ENCODE peak calls at places on chromosomes 11 and 22, in ten cellular contexts. S, Y, M, I, B, G, N, H, U and T are unnamed samples.

GRCh38 chr11:64330888-64331287 is 9.1 kb upstream of the CCDC88B start:
- DNase-seq in I (no peak), B (no peak), Y (no peak), N (no peak), U (no peak), H (peak; percentile 35), M (no peak), S (peak; percentile 44), G (peak; percentile 28), T (no peak)

GRCh38 chr11:35165416-35166368 is 26.7 kb downstream of the CD44 start:
- DNase-seq in B (no peak), N (peak; percentile 77), S (no peak), H (no peak), M (no peak), G (peak; percentile 20), I (no peak), U (peak; percentile 61), Y (peak; percentile 98), T (peak; percentile 85)

GRCh38 chr11:12003815-12004214 is 4.6 kb downstream of the DKK3 start:
- DNase-seq in Y (no peak), G (no peak), S (no peak), M (no peak), U (no peak), I (no peak), B (no peak), N (no peak), H (no peak), T (no peak)

GRCh38 chr11:95993438-95994339 is 69.8 kb upstream of the MTMR2 start:
- DNase-seq in U (no peak), S (no peak), Y (no peak), N (no peak), H (no peak), I (no peak), G (no peak), B (no peak), M (no peak), T (no peak)

GRCh38 chr11:107991868-107992414 is 16.8 kb upstream of the CUL5 start:
- DNase-seq in Y (no peak), S (no peak), M (no peak), B (no peak), G (no peak), H (no peak), U (no peak), N (no peak), I (no peak), T (no peak)

GRCh38 chr22:48664586-48664985 is 1163.1 kb downstream of the BRD1 start:
- DNase-seq in S (no peak), H (no peak), Y (no peak), B (no peak), G (no peak), N (no peak), U (no peak), M (no peak), I (no peak), T (no peak)

GRCh38 chr11:62264004-62264403 is 6.0 kb upstream of the SCGB2A2 start:
- DNase-seq in G (no peak), H (no peak), M (no peak), N (no peak), I (no peak), Y (no peak), U (no peak), S (no peak), B (no peak), T (no peak)

GRCh38 chr11:128316541-128317206 is 270.7 kb downstream of the ETS1 start:
- DNase-seq in N (no peak), S (no peak), B (no peak), Y (peak; percentile 25), G (no peak), M (no peak), I (no peak), U (no peak), H (no peak), T (no peak)

DNA sequence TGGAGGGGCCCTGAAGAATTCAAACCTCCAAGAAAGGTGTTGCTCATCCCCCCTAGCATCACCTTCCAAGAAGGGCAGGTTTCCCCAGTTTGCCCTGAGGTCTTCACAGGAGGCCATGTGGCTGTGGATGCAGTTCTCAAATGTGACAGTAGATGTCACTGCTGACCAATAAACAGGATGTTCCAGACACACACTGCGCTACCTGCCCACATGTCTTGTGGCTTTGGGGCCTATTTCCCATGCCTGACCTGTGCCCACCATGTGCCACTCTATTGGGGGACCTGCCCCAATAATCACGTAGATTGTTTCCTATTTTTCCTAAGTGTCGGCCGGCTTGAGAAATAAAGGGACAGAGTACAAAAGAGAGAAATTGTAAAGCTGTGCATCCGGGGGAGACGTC is 4.5 kb downstream of the GSTT2 start:
- DNase-seq in U (no peak), H (no peak), G (no peak), N (no peak), B (no peak), I (peak; percentile 48), S (no peak), Y (peak; percentile 68), M (no peak), T (no peak)
- TF ChIP-seq CTCF in U (peak; percentile 19), H (no peak), G (no peak), N (peak; percentile 78), B (peak; percentile 74), I (peak; percentile 81), S (peak; percentile 33), Y (peak; percentile 82), M (no peak), T (no peak)

GRCh38 chr11:13638436-13638835 is 30.0 kb upstream of the FAR1 start:
- DNase-seq in H (no peak), B (no peak), Y (no peak), N (no peak), S (no peak), I (no peak), G (no peak), U (no peak), M (no peak), T (no peak)
- TF ChIP-seq CTCF in H (no peak), B (no peak), Y (no peak), N (no peak), S (no peak), I (no peak), G (no peak), U (no peak), M (no peak), T (no peak)

GRCh38 chr11:94036096-94036495 is 14.9 kb downstream of the HEPHL1 start:
- DNase-seq in S (no peak), H (no peak), G (no peak), M (no peak), N (no peak), U (no peak), Y (no peak), I (no peak), B (no peak), T (no peak)
- TF ChIP-seq CTCF in S (no peak), H (no peak), G (peak; percentile 18), M (no peak), N (no peak), U (no peak), Y (no peak), I (no peak), B (no peak), T (no peak)

GRCh38 chr11:109864834-109865557 is 228.2 kb upstream of the ZC3H12C start:
- DNase-seq in H (no peak), Y (peak; percentile 40), U (no peak), B (peak; percentile 26), N (peak; percentile 14), M (no peak), I (no peak), G (no peak), S (no peak), T (no peak)

GRCh38 chr11:109864161-109864661 is 229.0 kb upstream of the ZC3H12C start:
- DNase-seq in B (no peak), H (no peak), Y (peak; percentile 82), M (no peak), N (no peak), I (peak; percentile 75), G (no peak), U (no peak), S (no peak), T (no peak)

GRCh38 chr11:109862808-109863207 is 230.4 kb upstream of the ZC3H12C start:
- DNase-seq in B (no peak), U (no peak), H (no peak), S (no peak), Y (no peak), N (no peak), M (no peak), I (no peak), G (no peak), T (no peak)

GRCh38 chr11:109867784-109868183 is 225.4 kb upstream of the ZC3H12C start:
- DNase-seq in S (no peak), I (no peak), N (no peak), B (no peak), M (no peak), G (no peak), Y (no peak), U (peak; percentile 11), H (no peak), T (no peak)

GRCh38 chr11:109865558-109866186 is 227.5 kb upstream of the ZC3H12C start:
- DNase-seq in S (no peak), H (no peak), Y (peak; percentile 32), B (no peak), N (no peak), M (no peak), U (peak; percentile 56), I (no peak), G (peak; percentile 16), T (no peak)
- TF ChIP-seq CTCF in S (peak; percentile 25), H (no peak), Y (no peak), B (no peak), N (no peak), M (no peak), U (peak; percentile 44), I (peak; percentile 39), G (peak; percentile 59), T (no peak)